ENCODE peak calls at places on chromosomes 16 and 17, in seven cellular contexts. Q is DMS153; U is NCI-H524; H is AG04450; K is T47D; J is NCI-H1105; M is stimulated activated CD8-positive, alpha-beta memory T cell treated with anti-CD3 and anti-CD28 coated beads, Interleukin-12 subunit alpha, Interleukin-12 subunit beta, amount 100 ng/mL, for 4 hours. P is an unnamed sample.

GRCh38 chr17:37081287-37081686 is 132.5 kb downstream of the AATF start:
- DNase-seq in U (no peak), J (no peak), K (no peak), Q (no peak), H (no peak), M (no peak), P (peak; percentile 66)

GRCh38 chr17:8073627-8074485 is 13.7 kb downstream of the ALOX12B start:
- DNase-seq in K (peak; percentile 66), J (peak; percentile 77), M (peak; percentile 71), Q (no peak), H (no peak), U (peak; percentile 9), P (peak; percentile 71)

GRCh38 chr16:62276632-62277031 is 240.4 kb upstream of the CDH8 start:
- DNase-seq in U (no peak), J (no peak), K (no peak), Q (no peak), H (no peak), M (no peak), P (no peak)

GRCh38 chr16:27217256-27217655 is 13.9 kb downstream of the KDM8 start:
- DNase-seq in M (no peak), H (no peak), J (no peak), K (peak; percentile 61), Q (no peak), U (no peak), P (peak; percentile 66)

GRCh38 chr17:77861981-77862645 is 96.4 kb upstream of the TNRC6C start:
- DNase-seq in K (no peak), M (no peak), J (no peak), Q (no peak), U (no peak), H (no peak), P (no peak)

GRCh38 chr16:89121691-89122321 is 28.2 kb downstream of the ACSF3 start:
- DNase-seq in J (no peak), K (no peak), H (no peak), U (no peak), Q (no peak), M (no peak), P (no peak)

GRCh38 chr17:9587969-9588656 is 11.7 kb downstream of the CFAP52 start:
- DNase-seq in H (no peak), K (no peak), J (no peak), M (no peak), U (no peak), Q (no peak), P (no peak)

GRCh38 chr16:67807148-67807682 is 526 bp downstream of the TSNAXIP1 start:
- DNase-seq in U (no peak), H (no peak), M (no peak), J (no peak), K (no peak), Q (no peak), P (no peak)

GRCh38 chr17:1228752-1229353 is 41.4 kb upstream of the BHLHA9 start:
- DNase-seq in J (no peak), Q (no peak), K (no peak), U (no peak), M (no peak), H (no peak), P (no peak)

GRCh38 chr17:46264456-46265198 is 30.3 kb upstream of the LRRC37A start:
- DNase-seq in H (peak; percentile 66), Q (no peak), J (no peak), K (peak; percentile 77), U (no peak), M (no peak), P (peak; percentile 78)

GRCh38 chr17:17783825-17784598 is 52.8 kb downstream of the SREBF1 start:
- DNase-seq in Q (no peak), J (peak; percentile 95), H (no peak), U (peak; percentile 80), K (no peak), M (no peak), P (peak; percentile 49)

GRCh38 chr17:20281860-20282259 is 185.5 kb downstream of the LGALS9B start:
- DNase-seq in U (peak; percentile 5), Q (no peak), H (no peak), J (no peak), M (no peak), K (peak; percentile 12), P (no peak)

GRCh38 chr16:12265168-12265567 is 288.6 kb downstream of the SNX29 start:
- DNase-seq in M (no peak), Q (no peak), U (no peak), J (no peak), H (no peak), K (no peak), P (no peak)

GRCh38 chr17:75131278-75132017 is at the start of gene NT5C:
- DNase-seq in M (peak; percentile 54), H (peak; percentile 33), Q (peak; percentile 54), U (peak; percentile 84), K (peak; percentile 88), J (peak; percentile 70), P (peak; percentile 75)

GRCh38 chr17:45043268-45043681 is 8.2 kb downstream of the DCAKD start:
- DNase-seq in Q (no peak), K (peak; percentile 98), H (no peak), M (no peak), J (no peak), U (no peak), P (no peak)

GRCh38 chr17:28227278-28228108 is 91.5 kb upstream of the TMEM97 start:
- DNase-seq in M (no peak), J (peak; percentile 39), K (peak; percentile 98), H (no peak), Q (peak; percentile 95), U (no peak), P (peak; percentile 23)

GRCh38 chr16:85863384-85863774 is 35.6 kb upstream of the IRF8 start:
- DNase-seq in K (peak; percentile 44), J (no peak), M (no peak), Q (no peak), U (no peak), H (no peak), P (peak; percentile 22)

GRCh38 chr16:75341934-75342811 is 90.7 kb upstream of the BCAR1 start:
- DNase-seq in K (peak; percentile 4), H (no peak), Q (no peak), J (no peak), M (no peak), U (no peak), P (peak; percentile 60)

GRCh38 chr17:81346090-81346907 is 49.0 kb upstream of the BAHCC1 start:
- DNase-seq in K (peak; percentile 99), H (peak; percentile 81), J (peak; percentile 94), Q (peak; percentile 93), U (peak; percentile 99), M (peak; percentile 91), P (peak; percentile 96)

GRCh38 chr17:33169580-33170285 is 123.4 kb downstream of the ASIC2 start:
- DNase-seq in H (no peak), Q (no peak), M (no peak), U (no peak), K (no peak), J (no peak), P (peak; percentile 2)

GRCh38 chr17:7228920-7229319 is 5.4 kb downstream of the DVL2 start:
- DNase-seq in J (no peak), M (no peak), K (no peak), U (no peak), H (no peak), Q (no peak), P (no peak)

GRCh38 chr16:330746-331145 is 21.8 kb downstream of the AXIN1 start:
- DNase-seq in J (no peak), M (no peak), H (no peak), U (no peak), K (no peak), Q (no peak), P (no peak)

GRCh38 chr16:70577256-70577698 is 53.7 kb downstream of the SF3B3 start:
- DNase-seq in Q (no peak), M (no peak), H (no peak), U (no peak), J (no peak), K (no peak), P (peak; percentile 64)

GRCh38 chr17:60481604-60482003 is 44.4 kb downstream of the APPBP2 start:
- DNase-seq in M (no peak), U (no peak), Q (no peak), K (no peak), H (no peak), J (no peak), P (no peak)

GRCh38 chr17:64974750-64975317 is 55.6 kb upstream of the LRRC37A3 start:
- DNase-seq in Q (no peak), M (no peak), H (no peak), U (no peak), J (no peak), K (no peak), P (no peak)

GRCh38 chr17:32769846-32770245 is 107.1 kb downstream of the MYO1D start:
- DNase-seq in M (no peak), K (peak; percentile 54), U (no peak), H (no peak), Q (no peak), J (peak; percentile 1), P (peak; percentile 11)

GRCh38 chr17:81707725-81708646 is 4.1 kb upstream of the SLC25A10 start:
- DNase-seq in Q (no peak), M (no peak), J (no peak), K (no peak), H (no peak), U (no peak), P (no peak)

GRCh38 chr17:3660311-3660891 is 8.0 kb downstream of the TAX1BP3 start:
- DNase-seq in M (no peak), Q (no peak), K (no peak), J (no peak), H (no peak), U (no peak), P (no peak)

GRCh38 chr17:1916963-1917715 is 87.3 kb downstream of the RPA1 start:
- DNase-seq in H (no peak), J (no peak), M (no peak), U (no peak), Q (no peak), K (no peak), P (no peak)

GRCh38 chr16:75494696-75495601 is at the start of gene CHST6:
- DNase-seq in Q (peak; percentile 13), K (no peak), H (no peak), U (no peak), M (no peak), J (no peak), P (no peak)

GRCh38 chr17:16934836-16935235 is 37.1 kb downstream of the TNFRSF13B start:
- DNase-seq in K (no peak), U (no peak), M (no peak), H (no peak), Q (no peak), J (no peak), P (no peak)

GRCh38 chr17:50210249-50211225 is 9.1 kb upstream of the COL1A1 start:
- DNase-seq in M (no peak), U (no peak), H (peak; percentile 98), J (no peak), Q (no peak), K (no peak), P (peak; percentile 97)

GRCh38 chr16:86085161-86085611 is 186.2 kb downstream of the IRF8 start:
- DNase-seq in U (no peak), K (no peak), Q (no peak), M (no peak), J (no peak), H (no peak), P (no peak)

GRCh38 chr17:83200231-83200699 is 120.9 kb downstream of the METRNL start:
- DNase-seq in J (no peak), H (no peak), K (peak; percentile 92), U (no peak), M (peak; percentile 46), Q (no peak), P (no peak)

GRCh38 chr16:64596196-64596595 is 525.7 kb downstream of the CDH11 start:
- DNase-seq in M (no peak), J (no peak), U (no peak), H (no peak), K (no peak), Q (no peak), P (no peak)

GRCh38 chr16:81263470-81264200 is 25.1 kb downstream of the BCO1 start:
- DNase-seq in K (peak; percentile 74), U (no peak), Q (no peak), H (no peak), M (no peak), J (no peak), P (peak; percentile 60)

GRCh38 chr16:1771864-1772361 is 570 bp upstream of the NME3 start:
- DNase-seq in Q (no peak), H (no peak), J (no peak), M (no peak), K (no peak), U (no peak), P (no peak)